ENCODE peak calls at places on chromosome 9, in nine cellular contexts. M is psoas muscle, Z is heart left ventricle, V is AG04450, W is lower lobe of right lung, E is mucosa of descending colon, I is cardiac muscle cell, H is foreskin fibroblast, J is astrocyte of the spinal cord. P is an unnamed sample.

GRCh38 chr9:101462558-101462957 is 27.0 kb upstream of the ALDOB start:
- DNase-seq in M (no peak), Z (no peak), V (peak; percentile 57), W (no peak), E (no peak), I (peak; percentile 4), H (peak; percentile 78), J (peak; percentile 81), P (peak; percentile 54)

GRCh38 chr9:34689512-34689911 is 1.6 kb downstream of the CCL19 start:
- DNase-seq in M (no peak), Z (no peak), V (no peak), W (no peak), E (no peak), I (no peak), H (no peak), J (no peak), P (no peak)

GRCh38 chr9:96040591-96041461 is 165.3 kb downstream of the ERCC6L2 start:
- DNase-seq in M (no peak), Z (no peak), V (peak; percentile 39), W (no peak), E (peak; percentile 29), I (no peak), H (peak; percentile 19), J (no peak), P (no peak)

GRCh38 chr9:128723352-128723865 is 518 bp downstream of the ZDHHC12 start:
- DNase-seq in M (no peak), Z (no peak), V (no peak), W (no peak), E (peak; percentile 40), I (no peak), H (no peak), J (no peak), P (no peak)

GRCh38 chr9:24096756-24097155 is 270.7 kb upstream of the ELAVL2 start:
- DNase-seq in M (no peak), Z (no peak), V (no peak), W (no peak), E (no peak), I (no peak), H (no peak), J (no peak), P (no peak)

GRCh38 chr9:134344068-134344820 is 18.0 kb downstream of the RXRA start:
- DNase-seq in M (no peak), Z (peak; percentile 71), V (no peak), W (peak; percentile 78), E (peak; percentile 46), I (no peak), H (no peak), J (peak; percentile 32), P (peak; percentile 38)

GRCh38 chr9:134187110-134187531 is 22.8 kb upstream of the RNU6ATAC start:
- DNase-seq in M (no peak), Z (no peak), V (no peak), W (peak; percentile 61), E (no peak), I (no peak), H (no peak), J (no peak), P (no peak)

GRCh38 chr9:93261735-93262523 is 78.0 kb downstream of the WNK2 start:
- DNase-seq in M (peak; percentile 79), Z (no peak), V (no peak), W (peak; percentile 41), E (no peak), I (no peak), H (no peak), J (no peak), P (no peak)

GRCh38 chr9:115013998-115014397 is 83.6 kb upstream of the TNFSF8 start:
- DNase-seq in M (peak; percentile 77), Z (peak; percentile 62), V (peak; percentile 69), W (peak; percentile 69), E (peak; percentile 59), I (peak; percentile 67), H (peak; percentile 85), J (peak; percentile 78), P (peak; percentile 84)

GRCh38 chr9:72952914-72953313 is at the start of gene ALDH1A1:
- DNase-seq in M (no peak), Z (no peak), V (no peak), W (no peak), E (peak; percentile 51), I (peak; percentile 39), H (peak; percentile 55), J (no peak), P (peak; percentile 16)

GRCh38 chr9:133771486-133772482 is 33.6 kb upstream of the SARDH start:
- DNase-seq in M (peak; percentile 46), Z (peak; percentile 14), V (no peak), W (peak; percentile 36), E (no peak), I (no peak), H (no peak), J (no peak), P (no peak)

GRCh38 chr9:132673355-132673754 is 3.1 kb downstream of the GTF3C4 start:
- DNase-seq in M (no peak), Z (no peak), V (no peak), W (no peak), E (no peak), I (peak; percentile 8), H (peak; percentile 75), J (peak; percentile 41), P (peak; percentile 66)

GRCh38 chr9:128383007-128383753 is 12.0 kb downstream of the URM1 start:
- DNase-seq in M (no peak), Z (no peak), V (no peak), W (no peak), E (no peak), I (no peak), H (no peak), J (no peak), P (no peak)

GRCh38 chr9:4887556-4887955 is 94.8 kb downstream of the RCL1 start:
- DNase-seq in M (no peak), Z (no peak), V (no peak), W (peak; percentile 57), E (no peak), I (peak; percentile 34), H (peak; percentile 90), J (peak; percentile 38), P (peak; percentile 72)

GRCh38 chr9:132594412-132594811 is 12.0 kb downstream of the BARHL1 start:
- DNase-seq in M (no peak), Z (no peak), V (no peak), W (no peak), E (no peak), I (no peak), H (no peak), J (no peak), P (no peak)

DNA sequence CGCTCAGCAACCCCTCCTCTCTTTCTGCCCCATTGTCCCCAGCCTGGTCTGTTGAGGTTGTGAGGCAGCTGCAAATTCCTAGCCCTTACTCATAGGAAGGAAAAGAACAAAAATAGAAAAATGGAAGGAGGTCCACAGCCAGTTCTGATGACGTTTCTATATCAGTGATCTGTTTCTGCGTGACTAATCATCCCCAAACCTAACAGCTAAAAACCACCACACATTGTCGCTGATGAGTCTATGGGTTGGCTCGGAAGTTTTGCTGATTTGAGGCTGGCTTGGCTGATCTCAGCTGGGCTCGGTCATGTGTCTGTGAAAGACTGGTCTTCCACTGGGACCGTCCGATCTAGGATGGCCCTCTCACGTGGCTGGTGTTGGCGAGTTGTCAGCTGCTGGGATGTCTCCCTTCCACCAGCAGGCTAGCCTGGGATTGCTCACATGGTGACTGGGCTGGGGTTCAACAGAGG is 200.6 kb upstream of the ZNF618 start:
- DNase-seq in M (peak; percentile 87), Z (peak; percentile 67), V (peak; percentile 91), W (no peak), E (peak; percentile 42), I (no peak), H (peak; percentile 96), J (peak; percentile 96), P (peak; percentile 100)
- TF ChIP-seq CTCF in M (no peak), Z (no peak), V (no peak), W (no peak), E (no peak), I (no peak), H (no peak), J (peak; percentile 5), P (no peak)

GRCh38 chr9:76904661-76905457 is 1.1 kb downstream of the PRUNE2 start:
- DNase-seq in M (no peak), Z (no peak), V (no peak), W (no peak), E (peak; percentile 75), I (no peak), H (peak; percentile 28), J (no peak), P (peak; percentile 17)
- H3K4me3 ChIP-seq in M (peak overlapping the region; percentile 63), Z (peak overlapping the region; percentile 45), V (no peak overlapping the region), W (peak overlapping the region; percentile 19), E (peak overlapping the region; percentile 2), I (peak overlapping the region; percentile 35), H (peak overlapping the region; percentile 47), J (peak overlapping the region; percentile 55), P (peak overlapping the region; percentile 83)

DNA sequence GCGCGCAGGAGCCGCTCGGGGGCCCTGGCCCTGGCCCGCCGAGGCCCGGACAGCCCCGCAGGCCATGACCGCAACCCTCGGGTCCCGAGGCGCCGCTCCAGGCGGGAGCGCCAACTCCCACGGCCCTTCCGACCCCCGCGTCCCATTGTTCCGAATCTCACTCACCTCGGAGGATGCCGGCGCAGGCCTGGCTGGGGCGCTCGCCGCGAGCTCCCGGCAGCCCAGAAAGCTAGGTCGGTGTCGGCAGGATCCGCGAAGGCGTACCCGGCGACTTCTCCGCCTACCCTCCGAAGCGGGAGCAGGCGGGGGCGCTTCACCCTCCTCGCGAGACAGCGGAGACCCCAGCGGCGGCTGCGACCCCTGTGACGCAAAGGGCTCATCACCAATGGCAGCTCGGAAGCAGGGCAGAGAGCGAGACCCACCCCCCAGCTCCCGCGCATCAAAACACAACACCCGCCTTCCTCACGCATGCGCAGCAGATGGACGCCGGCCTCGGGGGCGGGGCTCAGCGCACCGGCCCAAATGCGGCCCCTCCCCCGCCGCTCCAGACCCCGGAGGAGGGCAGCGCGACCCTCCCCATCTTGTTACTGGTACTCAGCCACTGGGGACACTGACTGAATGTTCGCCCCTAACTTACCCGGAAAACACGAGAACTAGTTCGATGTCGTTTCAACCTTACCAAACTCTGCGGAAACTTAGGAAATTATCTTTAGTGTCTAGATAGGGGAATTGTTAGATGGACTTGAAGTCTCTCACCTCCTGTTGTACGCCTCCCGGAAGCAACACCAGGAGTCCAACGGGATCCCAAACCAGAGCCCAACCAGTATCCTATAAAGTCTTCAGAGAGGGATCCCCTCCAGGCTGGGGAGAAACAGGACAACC is 1.3 kb upstream of the SMIM27 start:
- DNase-seq in M (peak; percentile 95), Z (peak; percentile 95), V (peak; percentile 86), W (peak; percentile 92), E (peak; percentile 95), I (peak; percentile 98), H (peak; percentile 93), J (peak; percentile 93), P (peak; percentile 83)
- TF ChIP-seq CTCF in M (no peak), Z (no peak), V (peak; percentile 10), W (no peak), E (no peak), I (peak; percentile 17), H (peak; percentile 5), J (peak; percentile 8), P (no peak)

DNA sequence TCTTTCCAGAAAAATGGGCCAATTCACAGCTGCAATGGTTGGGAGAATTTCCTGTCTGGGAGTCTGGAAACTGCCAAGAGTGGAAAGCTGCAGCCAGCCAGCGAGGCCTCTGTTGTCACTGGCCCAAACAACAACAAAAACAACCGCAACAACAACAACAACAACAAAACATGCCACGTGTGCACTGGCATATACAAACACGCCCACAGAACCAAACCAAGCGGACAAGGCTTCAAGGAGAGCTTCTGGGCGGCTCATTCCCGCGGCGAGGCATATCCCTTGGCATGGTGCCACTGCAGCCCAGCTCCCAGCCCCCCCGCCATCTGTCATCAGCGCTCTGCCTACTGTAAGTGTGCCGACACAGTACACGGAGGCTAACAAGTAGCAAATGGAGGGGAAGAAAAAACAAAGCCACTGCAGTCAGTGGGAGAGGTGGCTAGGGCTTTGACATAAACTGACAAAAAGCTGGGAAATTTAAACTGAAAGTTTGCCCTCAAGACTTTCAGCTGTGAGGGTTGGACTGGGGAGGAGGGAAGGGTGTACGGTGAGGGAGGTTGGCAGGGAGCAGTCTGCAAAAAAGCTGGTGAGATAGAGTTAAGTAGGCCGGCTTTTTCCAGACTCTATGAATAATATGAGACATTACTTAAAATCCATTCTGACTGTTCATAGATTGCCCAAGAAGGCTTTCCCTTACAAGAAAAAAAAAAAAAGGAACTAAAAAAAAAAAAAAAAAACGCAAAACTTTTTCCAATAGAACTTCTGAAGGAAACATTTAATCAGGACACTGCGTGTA is 165.0 kb upstream of the ZNF462 start:
- DNase-seq in M (peak; percentile 88), Z (peak; percentile 83), V (no peak), W (peak; percentile 69), E (peak; percentile 37), I (peak; percentile 36), H (peak; percentile 74), J (peak; percentile 55), P (peak; percentile 78)
- H3K4me3 ChIP-seq in M (peak overlapping the region; percentile 53), Z (peak overlapping the region; percentile 46), V (peak overlapping the region; percentile 48), W (peak overlapping the region; percentile 36), E (no peak overlapping the region), I (no peak overlapping the region), H (peak overlapping the region; percentile 37), J (peak overlapping the region; percentile 26), P (peak overlapping the region; percentile 36)